ENCODE peak calls at places on chromosomes 11 and 22, in ten cellular contexts. K, R, D, N, Y, A, X, E, P and L are unnamed samples.

GRCh38 chr11:64854534-64855502 is 10.4 kb upstream of the CDC42BPG start:
- DNase-seq in K (peak; percentile 80), R (no peak), D (peak; percentile 81), N (peak; percentile 94), Y (peak; percentile 92), A (peak; percentile 93), X (peak; percentile 84), E (peak; percentile 47), P (peak; percentile 89), L (peak; percentile 93)

GRCh38 chr11:79094601-79095000 is 346.2 kb downstream of the TENM4 start:
- DNase-seq in K (no peak), R (no peak), D (no peak), N (no peak), Y (no peak), A (no peak), X (no peak), E (no peak), P (no peak), L (no peak)

GRCh38 chr11:78000193-78000592 is 5.7 kb upstream of the INTS4 start:
- DNase-seq in K (no peak), R (peak; percentile 85), D (peak; percentile 78), N (no peak), Y (peak; percentile 85), A (no peak), X (no peak), E (peak; percentile 59), P (peak; percentile 87), L (peak; percentile 77)

GRCh38 chr11:35875063-35875462 is 68.8 kb upstream of the LDLRAD3 start:
- DNase-seq in K (no peak), R (no peak), D (no peak), N (no peak), Y (no peak), A (no peak), X (no peak), E (no peak), P (no peak), L (no peak)

GRCh38 chr22:30541979-30542810 is 4.3 kb downstream of the SEC14L6 start:
- DNase-seq in K (no peak), R (peak; percentile 56), D (peak; percentile 46), N (no peak), Y (no peak), A (no peak), X (no peak), E (peak; percentile 18), P (no peak), L (no peak)

GRCh38 chr11:8233691-8234424 is 29.8 kb downstream of the LMO1 start:
- DNase-seq in K (peak; percentile 25), R (no peak), D (peak; percentile 50), N (no peak), Y (no peak), A (no peak), X (peak; percentile 49), E (peak; percentile 56), P (peak; percentile 6), L (peak; percentile 47)

GRCh38 chr11:129278586-129279319 is 86.6 kb upstream of the ARHGAP32 start:
- DNase-seq in K (peak; percentile 29), R (peak; percentile 53), D (peak; percentile 64), N (no peak), Y (no peak), A (peak; percentile 21), X (peak; percentile 80), E (peak; percentile 16), P (peak; percentile 27), L (no peak)

GRCh38 chr11:103936059-103936458 is 100.4 kb upstream of the DDI1 start:
- DNase-seq in K (no peak), R (no peak), D (no peak), N (no peak), Y (peak; percentile 52), A (no peak), X (no peak), E (no peak), P (no peak), L (peak; percentile 64)

GRCh38 chr22:19868773-19869471 is 14.2 kb upstream of the GNB1L start:
- DNase-seq in K (no peak), R (no peak), D (no peak), N (peak; percentile 58), Y (no peak), A (peak; percentile 8), X (peak; percentile 62), E (peak; percentile 2), P (no peak), L (no peak)

GRCh38 chr11:64743591-64744543 is at the start of gene RASGRP2:
- DNase-seq in K (peak; percentile 92), R (peak; percentile 45), D (peak; percentile 58), N (peak; percentile 93), Y (no peak), A (peak; percentile 87), X (peak; percentile 99), E (peak; percentile 38), P (peak; percentile 28), L (peak; percentile 25)

GRCh38 chr11:72676874-72677341 is 2.7 kb upstream of the PDE2A start:
- DNase-seq in K (peak; percentile 66), R (peak; percentile 93), D (peak; percentile 86), N (no peak), Y (peak; percentile 34), A (peak; percentile 67), X (peak; percentile 89), E (peak; percentile 75), P (peak; percentile 54), L (peak; percentile 8)

GRCh38 chr11:125892071-125892470 is 4.6 kb downstream of the HYLS1 start:
- DNase-seq in K (no peak), R (no peak), D (no peak), N (no peak), Y (peak; percentile 27), A (no peak), X (no peak), E (no peak), P (no peak), L (peak; percentile 61)

GRCh38 chr11:133663586-133663985 is 131.3 kb upstream of the OPCML start:
- DNase-seq in K (no peak), R (no peak), D (no peak), N (no peak), Y (no peak), A (no peak), X (no peak), E (no peak), P (no peak), L (no peak)

GRCh38 chr22:17629646-17630045 is 1.1 kb upstream of the ATP6V1E1 start:
- DNase-seq in K (no peak), R (no peak), D (no peak), N (no peak), Y (no peak), A (no peak), X (no peak), E (no peak), P (no peak), L (no peak)
- H3K4me3 ChIP-seq in K (no peak overlapping the region), R (peak overlapping the region; percentile 54), D (peak overlapping the region; percentile 37), N (no peak overlapping the region), Y (no peak overlapping the region), A (peak overlapping the region; percentile 99), X (no peak overlapping the region), E (no peak overlapping the region), P (peak overlapping the region; percentile 100), L (peak overlapping the region; percentile 88)

GRCh38 chr11:12829536-12830314 is 155.5 kb downstream of the TEAD1 start:
- DNase-seq in K (no peak), R (no peak), D (no peak), N (no peak), Y (no peak), A (no peak), X (no peak), E (no peak), P (no peak), L (no peak)

GRCh38 chr11:12827369-12827768 is 153.1 kb downstream of the TEAD1 start:
- DNase-seq in K (no peak), R (no peak), D (no peak), N (no peak), Y (no peak), A (no peak), X (no peak), E (no peak), P (no peak), L (no peak)

GRCh38 chr11:12826441-12826840 is 152.2 kb downstream of the TEAD1 start:
- DNase-seq in K (no peak), R (no peak), D (no peak), N (no peak), Y (no peak), A (no peak), X (no peak), E (no peak), P (no peak), L (no peak)

GRCh38 chr11:12829131-12829530 is 154.9 kb downstream of the TEAD1 start:
- DNase-seq in K (no peak), R (no peak), D (no peak), N (no peak), Y (no peak), A (no peak), X (no peak), E (no peak), P (no peak), L (no peak)

DNA sequence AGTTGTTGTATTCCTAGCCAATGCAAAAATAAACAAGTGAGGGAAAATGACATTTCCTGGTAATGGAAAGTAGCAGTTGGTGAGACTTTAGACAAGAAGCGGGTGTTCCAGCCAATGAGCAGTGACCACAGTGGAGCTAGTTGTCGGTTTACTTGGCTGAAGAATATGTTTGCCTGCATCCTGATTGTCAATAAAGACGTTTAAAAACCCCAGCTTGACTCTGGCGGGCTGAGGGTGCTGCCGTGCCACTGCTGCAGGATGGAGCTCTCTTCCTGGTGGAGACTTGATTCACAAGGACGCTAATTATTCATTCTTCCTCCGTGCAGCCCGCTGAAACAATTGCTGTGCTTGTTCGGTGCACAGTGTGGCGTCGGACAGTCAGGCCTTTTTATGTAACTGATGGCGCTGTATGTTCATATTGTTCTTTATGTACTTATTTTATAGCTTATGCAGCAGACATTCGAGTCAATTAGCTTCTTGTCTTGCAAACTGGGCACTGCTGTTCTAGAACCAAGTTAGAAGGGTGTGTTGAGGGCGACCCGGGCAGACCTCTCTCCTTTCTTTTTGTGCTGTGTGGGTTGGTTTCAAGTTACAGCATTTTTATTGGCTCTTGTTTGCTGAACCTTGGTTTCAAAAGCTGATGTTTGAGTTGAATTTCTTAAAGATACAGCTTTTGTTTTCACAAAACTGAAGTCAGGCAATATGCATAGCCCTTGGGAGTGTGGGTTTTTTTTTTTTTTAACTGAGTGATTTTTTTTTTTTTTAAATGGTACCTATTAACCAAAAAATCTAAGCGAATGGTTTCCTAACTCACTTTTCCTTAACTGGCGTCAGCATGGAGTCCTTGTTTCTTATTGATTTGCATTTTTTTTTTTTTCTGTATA is 153.9 kb downstream of the TEAD1 start:
- DNase-seq in K (no peak), R (peak; percentile 71), D (peak; percentile 67), N (no peak), Y (peak; percentile 85), A (no peak), X (no peak), E (peak; percentile 62), P (peak; percentile 87), L (peak; percentile 81)
- TF ChIP-seq CTCF in K (no peak), R (no peak), D (no peak), N (no peak), Y (no peak), A (no peak), X (no peak), E (no peak), P (no peak), L (no peak)

GRCh38 chr11:122165972-122166371 is 50.0 kb upstream of the BLID start:
- DNase-seq in K (no peak), R (no peak), D (no peak), N (no peak), Y (no peak), A (no peak), X (no peak), E (no peak), P (peak; percentile 41), L (no peak)
- H3K4me3 ChIP-seq in K (no peak overlapping the region), R (no peak overlapping the region), D (no peak overlapping the region), N (no peak overlapping the region), Y (no peak overlapping the region), A (no peak overlapping the region), X (no peak overlapping the region), E (no peak overlapping the region), P (no peak overlapping the region), L (no peak overlapping the region)

GRCh38 chr11:57662893-57663292 is 5.0 kb upstream of the ZDHHC5 start:
- DNase-seq in K (no peak), R (no peak), D (peak; percentile 18), N (no peak), Y (no peak), A (no peak), X (no peak), E (no peak), P (no peak), L (no peak)
- TF ChIP-seq CTCF in K (no peak), R (no peak), D (peak; percentile 15), N (no peak), Y (no peak), A (no peak), X (no peak), E (no peak), P (no peak), L (no peak)